ENCODE peak calls at places on chromosomes 4 and X, in seven cellular contexts. A is omental fat pad; G is activated naive CD4-positive, alpha-beta T cell; H is activated T-helper 1 cell treated with anti-CD3 and anti-CD28 coated beads, Interleukin-2, amount 50 U/mL, for 16 hours; Q is activated CD4-positive, alpha-beta T cell treated with anti-CD3 and anti-CD28 coated beads, Interleukin-2, amount 50 U/mL, for 1 hour; B is HFF-Myc; X is activated CD8-positive, alpha-beta memory T cell treated with anti-CD3 and anti-CD28 coated beads for 48 hours. Y is an unnamed sample.
A peak's percentile ranks its signal among the peaks of the same experiment; 100 is the strongest.

GRCh38 chrX:20595928-20596550 is 329.3 kb upstream of the RPS6KA3 start:
- DNase-seq in A (no peak), B (no peak), H (no peak), G (no peak), X (peak; percentile 23), Q (no peak), Y (no peak)

GRCh38 chrX:7091923-7092322 is 55.6 kb upstream of the STS start:
- DNase-seq in G (no peak), X (no peak), B (no peak), Q (no peak), H (no peak), A (no peak), Y (no peak)

GRCh38 chr4:186726150-186726439 is 2.4 kb upstream of the FAT1 start:
- DNase-seq in H (no peak), A (no peak), X (no peak), B (no peak), Q (no peak), G (no peak), Y (no peak)

GRCh38 chr4:69782651-69783310 is 22.4 kb upstream of the SULT1B1 start:
- DNase-seq in G (no peak), B (no peak), A (no peak), Q (no peak), X (no peak), H (no peak), Y (no peak)

GRCh38 chr4:41204400-41204978 is 9.9 kb downstream of the APBB2 start:
- DNase-seq in X (no peak), G (no peak), Q (no peak), H (no peak), A (peak; percentile 40), B (no peak), Y (no peak)

GRCh38 chrX:1213971-1214370 is 1.5 kb upstream of the CRLF2 start:
- DNase-seq in X (no peak), A (no peak), B (no peak), H (no peak), G (no peak), Q (no peak), Y (no peak)

GRCh38 chr4:147110968-147111367 is 165.3 kb upstream of the TTC29 start:
- DNase-seq in Q (no peak), X (no peak), A (no peak), G (no peak), B (no peak), H (no peak), Y (no peak)

GRCh38 chr4:1404573-1405248 is 1.5 kb downstream of the NKX1-1 start:
- DNase-seq in H (no peak), B (no peak), G (no peak), X (no peak), Q (no peak), A (no peak), Y (no peak)

GRCh38 chr4:38065181-38065580 is 105.0 kb downstream of the PTTG2 start:
- DNase-seq in B (no peak), A (no peak), Q (no peak), X (no peak), H (no peak), G (no peak), Y (no peak)

GRCh38 chr4:13483142-13484044 is 747 bp downstream of the RAB28 start:
- DNase-seq in G (no peak), Q (peak; percentile 7), H (no peak), X (no peak), B (peak; percentile 26), A (peak; percentile 28), Y (no peak)

GRCh38 chr4:162101337-162101736 is 62.5 kb downstream of the FSTL5 start:
- DNase-seq in H (no peak), B (peak; percentile 5), A (no peak), G (no peak), X (no peak), Q (no peak), Y (no peak)

GRCh38 chrX:41605144-41605543 is 83.6 kb upstream of the GPR34 start:
- DNase-seq in A (no peak), B (no peak), H (no peak), X (no peak), G (no peak), Q (no peak), Y (no peak)

GRCh38 chr4:32148120-32148666 is 1428.0 kb downstream of the PCDH7 start:
- DNase-seq in H (no peak), G (no peak), Q (no peak), A (no peak), B (no peak), X (no peak), Y (no peak)

GRCh38 chr4:8403173-8403753 is 37.3 kb downstream of the ACOX3 start:
- DNase-seq in Q (peak; percentile 49), A (peak; percentile 86), B (peak; percentile 59), G (peak; percentile 11), H (peak; percentile 28), X (no peak), Y (peak; percentile 13)

GRCh38 chr4:29805245-29805644 is 914.9 kb upstream of the PCDH7 start:
- DNase-seq in X (no peak), H (no peak), Q (no peak), B (no peak), G (no peak), A (no peak), Y (no peak)

GRCh38 chr4:14582658-14583057 is 419.6 kb upstream of the CPEB2 start:
- DNase-seq in B (no peak), H (no peak), A (no peak), G (no peak), Q (no peak), X (no peak), Y (no peak)

GRCh38 chrX:74613350-74614192 is 853 bp downstream of the RLIM start:
- DNase-seq in Q (no peak), B (no peak), H (no peak), A (no peak), G (no peak), X (no peak), Y (no peak)

GRCh38 chrX:119726900-119727555 is 31.4 kb upstream of the SOWAHD start:
- DNase-seq in B (no peak), X (no peak), Q (peak; percentile 4), H (no peak), G (no peak), A (no peak), Y (no peak)

GRCh38 chr4:185792384-185793146 is 19.4 kb downstream of the SORBS2 start:
- DNase-seq in H (no peak), X (no peak), B (peak; percentile 61), G (no peak), Q (no peak), A (no peak), Y (no peak)

GRCh38 chrX:102155806-102156179 is at the start of gene BEX5:
- DNase-seq in A (no peak), B (no peak), G (peak; percentile 1), Q (peak; percentile 41), X (peak; percentile 15), H (peak; percentile 39), Y (no peak)

GRCh38 chrX:139831689-139832456 is 101.0 kb downstream of the ATP11C start:
- DNase-seq in H (no peak), A (no peak), G (no peak), X (no peak), Q (no peak), B (peak; percentile 54), Y (no peak)

GRCh38 chrX:140503714-140504351 is 1.0 kb downstream of the SOX3 start:
- DNase-seq in H (no peak), X (no peak), Q (no peak), G (no peak), A (no peak), B (no peak), Y (no peak)

GRCh38 chr4:101787917-101788316 is 2.6 kb upstream of the BANK1 start:
- DNase-seq in H (no peak), B (no peak), Q (no peak), G (no peak), X (no peak), A (no peak), Y (no peak)

GRCh38 chrX:28847423-28847822 is 260.2 kb downstream of the IL1RAPL1 start:
- DNase-seq in X (no peak), B (peak; percentile 1), G (no peak), Q (no peak), A (no peak), H (no peak), Y (no peak)

GRCh38 chrX:12563121-12563520 is 228.1 kb upstream of the PRPS2 start:
- DNase-seq in Q (no peak), H (no peak), G (no peak), B (no peak), A (no peak), X (no peak), Y (no peak)

GRCh38 chr4:138218976-138219375 is 23.2 kb downstream of the SLC7A11 start:
- DNase-seq in B (no peak), H (no peak), A (no peak), Q (no peak), X (no peak), G (no peak), Y (no peak)

GRCh38 chr4:20432098-20432497 is 180.4 kb downstream of the SLIT2 start:
- DNase-seq in G (no peak), X (no peak), A (no peak), B (no peak), H (no peak), Q (no peak), Y (no peak)

GRCh38 chr4:99300934-99301333 is 10.1 kb upstream of the ADH1A start:
- DNase-seq in X (no peak), A (peak; percentile 50), B (peak; percentile 91), H (no peak), Q (no peak), G (no peak), Y (no peak)

GRCh38 chr4:100061835-100062234 is 111.8 kb upstream of the H2AZ1 start:
- DNase-seq in B (no peak), H (no peak), Q (no peak), X (no peak), A (no peak), G (no peak), Y (no peak)

GRCh38 chrX:15523088-15523487 is 22.5 kb downstream of the BMX start:
- DNase-seq in X (no peak), B (no peak), A (no peak), Q (no peak), G (no peak), H (no peak), Y (no peak)

GRCh38 chrX:136353519-136354095 is 52.8 kb downstream of the ADGRG4 start:
- DNase-seq in H (no peak), Q (no peak), A (no peak), G (no peak), X (no peak), B (no peak), Y (no peak)

GRCh38 chr4:30619679-30620078 is 100.5 kb upstream of the PCDH7 start:
- DNase-seq in X (no peak), A (no peak), G (no peak), Q (no peak), B (no peak), H (no peak), Y (no peak)

GRCh38 chr4:13907255-13907751 is 279.8 kb upstream of the BOD1L1 start:
- DNase-seq in G (no peak), A (no peak), X (no peak), Q (no peak), H (no peak), B (peak; percentile 94), Y (no peak)

GRCh38 chr4:56723201-56723605 is 42.1 kb upstream of the HOPX start:
- DNase-seq in X (no peak), H (no peak), Q (no peak), G (no peak), A (no peak), B (no peak), Y (no peak)

Y was measured in stimulated activated CD8-positive, alpha-beta memory T cell treated with anti-CD3 and anti-CD28 coated beads, Interleukin-4, amount 100 ng/mL, for 1 hour.